ENCODE peak calls at places on chromosomes 4 and X, in ten cellular contexts. W, G, M, E, I, Y, H, X, F and J are unnamed samples.

GRCh38 chr4:168877779-168878491 is 132.1 kb downstream of the CBR4 start:
- DNase-seq in W (no peak), G (peak; percentile 77), M (peak; percentile 41), E (no peak), I (peak; percentile 75), Y (peak; percentile 48), H (no peak), X (peak; percentile 75), F (peak; percentile 80), J (no peak)

GRCh38 chr4:168817418-168817817 is 192.6 kb downstream of the CBR4 start:
- DNase-seq in W (no peak), G (no peak), M (no peak), E (no peak), I (no peak), Y (no peak), H (no peak), X (no peak), F (no peak), J (no peak)

GRCh38 chrX:132023896-132024386 is 839 bp downstream of the STK26 start:
- DNase-seq in W (no peak), G (peak; percentile 60), M (peak; percentile 14), E (no peak), I (peak; percentile 33), Y (peak; percentile 37), H (peak; percentile 12), X (peak; percentile 54), F (no peak), J (no peak)

GRCh38 chrX:13085533-13085932 is 41.1 kb upstream of the FAM9C start:
- DNase-seq in W (no peak), G (no peak), M (no peak), E (no peak), I (no peak), Y (no peak), H (no peak), X (no peak), F (no peak), J (no peak)

GRCh38 chr4:76486588-76487276 is 51.7 kb downstream of the SHROOM3 start:
- DNase-seq in W (no peak), G (no peak), M (no peak), E (no peak), I (no peak), Y (peak; percentile 12), H (no peak), X (no peak), F (no peak), J (no peak)

GRCh38 chrX:116384406-116384805 is 52.0 kb upstream of the SLC6A14 start:
- DNase-seq in W (no peak), G (no peak), M (no peak), E (no peak), I (no peak), Y (no peak), H (peak; percentile 3), X (no peak), F (no peak), J (peak; percentile 1)

GRCh38 chr4:52560844-52561280 is 98.2 kb downstream of the USP46 start:
- DNase-seq in W (peak; percentile 24), G (no peak), M (no peak), E (peak; percentile 84), I (no peak), Y (peak; percentile 89), H (no peak), X (no peak), F (no peak), J (peak; percentile 52)

GRCh38 chr4:27973056-27973455 is 1112.4 kb downstream of the STIM2 start:
- DNase-seq in W (no peak), G (no peak), M (no peak), E (no peak), I (no peak), Y (no peak), H (no peak), X (no peak), F (no peak), J (no peak)

GRCh38 chrX:103157511-103158316 is 57.2 kb upstream of the BEX4 start:
- DNase-seq in W (no peak), G (peak; percentile 38), M (peak; percentile 46), E (peak; percentile 18), I (no peak), Y (peak; percentile 22), H (peak; percentile 23), X (peak; percentile 51), F (no peak), J (peak; percentile 61)

GRCh38 chr4:156169861-156170260 is 216.2 kb upstream of the CTSO start:
- DNase-seq in W (no peak), G (peak; percentile 22), M (no peak), E (peak; percentile 9), I (no peak), Y (no peak), H (no peak), X (no peak), F (no peak), J (no peak)
- TF ChIP-seq CTCF in W (no peak), G (peak; percentile 23), M (no peak), E (no peak), I (no peak), Y (no peak), H (no peak), X (no peak), F (no peak), J (no peak)

GRCh38 chrX:46545111-46546005 is at the start of gene ZNF674:
- DNase-seq in W (peak; percentile 45), G (peak; percentile 92), M (peak; percentile 92), E (peak; percentile 77), I (peak; percentile 94), Y (peak; percentile 84), H (peak; percentile 94), X (peak; percentile 82), F (peak; percentile 94), J (peak; percentile 93)
- H3K4me3 ChIP-seq in W (peak within 1 kb of the TSS; percentile 72), G (peak within 1 kb of the TSS; percentile 86), M (peak within 1 kb of the TSS; percentile 70), E (peak within 1 kb of the TSS; percentile 86), I (peak within 1 kb of the TSS; percentile 66), Y (peak within 1 kb of the TSS; percentile 78), H (peak within 1 kb of the TSS; percentile 60), X (peak within 1 kb of the TSS; percentile 91), F (peak within 1 kb of the TSS; percentile 70), J (peak within 1 kb of the TSS; percentile 76)

GRCh38 chrX:39899059-39899458 is 198.7 kb downstream of the BCOR start:
- DNase-seq in W (no peak), G (no peak), M (no peak), E (no peak), I (no peak), Y (no peak), H (no peak), X (no peak), F (no peak), J (no peak)

GRCh38 chrX:39895228-39896110 is 202.3 kb downstream of the BCOR start:
- DNase-seq in W (no peak), G (no peak), M (no peak), E (no peak), I (peak; percentile 36), Y (peak; percentile 32), H (peak; percentile 35), X (no peak), F (no peak), J (no peak)

GRCh38 chrX:39897741-39898097 is 200.0 kb downstream of the BCOR start:
- DNase-seq in W (no peak), G (no peak), M (no peak), E (no peak), I (no peak), Y (no peak), H (no peak), X (no peak), F (no peak), J (no peak)

GRCh38 chrX:39898147-39898546 is 199.6 kb downstream of the BCOR start:
- DNase-seq in W (no peak), G (no peak), M (no peak), E (no peak), I (no peak), Y (no peak), H (peak; percentile 23), X (no peak), F (no peak), J (no peak)

DNA sequence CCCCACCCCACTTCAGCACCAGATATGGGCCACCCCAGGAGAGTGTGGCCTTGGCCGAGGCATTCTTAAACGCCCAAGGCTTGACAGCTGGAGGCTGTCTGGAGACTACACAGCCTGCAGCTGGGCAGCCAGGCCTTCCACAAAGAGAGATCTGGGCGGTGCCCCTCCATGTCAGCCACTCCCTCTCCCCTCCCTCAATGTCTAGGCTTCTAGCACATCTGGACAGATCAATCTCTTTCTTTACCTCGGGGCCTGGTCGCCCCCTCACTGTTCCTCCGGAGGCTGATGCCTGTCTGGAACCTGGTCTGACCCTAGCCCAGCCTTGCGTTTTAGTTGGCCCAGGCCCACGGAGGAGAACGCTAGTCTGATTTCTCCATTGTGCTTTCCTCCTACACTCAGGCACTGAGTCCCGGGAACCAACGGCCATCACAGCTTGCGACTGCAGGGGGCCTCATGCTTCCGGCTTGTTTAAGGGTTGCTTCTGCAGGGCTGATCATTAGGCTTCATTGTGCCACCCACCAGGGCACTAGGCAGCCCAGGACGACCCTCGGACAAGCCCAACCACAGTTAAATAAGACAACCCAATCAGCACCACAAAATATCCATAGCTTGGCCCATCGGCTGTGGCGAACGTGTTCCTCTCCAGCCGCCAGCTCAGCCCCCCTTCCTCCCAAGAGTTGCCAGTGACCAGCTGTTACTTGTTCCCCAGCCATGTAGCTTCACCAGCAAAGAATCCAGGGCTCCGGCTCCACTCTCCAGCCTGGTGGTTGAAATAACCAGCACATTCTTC is 200.6 kb downstream of the BCOR start:
- DNase-seq in W (no peak), G (peak; percentile 65), M (peak; percentile 18), E (peak; percentile 73), I (no peak), Y (peak; percentile 57), H (peak; percentile 38), X (peak; percentile 52), F (peak; percentile 74), J (peak; percentile 57)
- TF ChIP-seq CTCF in W (no peak), G (peak; percentile 5), M (no peak), E (no peak), I (no peak), Y (no peak), H (no peak), X (no peak), F (no peak), J (peak; percentile 25)

GRCh38 chr4:80990851-80991250 is 39.7 kb upstream of the BMP3 start:
- DNase-seq in W (no peak), G (peak; percentile 21), M (no peak), E (no peak), I (no peak), Y (no peak), H (no peak), X (no peak), F (no peak), J (no peak)
- H3K4me3 ChIP-seq in W (no peak overlapping the region), G (no peak overlapping the region), M (no peak overlapping the region), E (no peak overlapping the region), I (no peak overlapping the region), Y (no peak overlapping the region), H (no peak overlapping the region), X (no peak overlapping the region), F (no peak overlapping the region), J (no peak overlapping the region)

DNA sequence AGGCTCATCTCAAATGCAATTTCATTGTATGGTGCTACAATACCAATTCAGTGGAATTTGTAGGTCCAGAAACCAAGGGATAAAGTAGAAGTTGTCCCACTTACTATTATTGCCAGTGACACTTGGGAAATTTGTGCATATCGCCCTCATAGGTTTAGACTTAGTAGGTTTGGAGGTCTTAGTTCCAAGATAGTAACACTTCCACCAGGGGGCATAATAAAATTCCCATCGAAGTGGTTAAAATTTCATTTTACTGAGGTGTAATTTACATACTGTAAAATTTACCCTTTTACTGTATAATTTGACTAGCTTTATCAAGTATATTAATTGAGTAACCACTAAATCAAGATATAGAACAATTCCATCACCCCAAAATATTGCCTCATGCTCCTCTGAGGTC is 174.6 kb downstream of the INPP4B start:
- DNase-seq in W (no peak), G (peak; percentile 49), M (no peak), E (no peak), I (no peak), Y (no peak), H (no peak), X (no peak), F (no peak), J (peak; percentile 6)
- TF ChIP-seq CTCF in W (no peak), G (peak; percentile 44), M (peak; percentile 10), E (no peak), I (no peak), Y (no peak), H (no peak), X (peak; percentile 14), F (no peak), J (peak; percentile 37)